ENCODE peak calls at places on chromosome 12, in nine cellular contexts. J is right atrium auricular region; U is sigmoid colon; C is naive thymus-derived CD4-positive, alpha-beta T cell; T is Peyer's patch; D is cardiac muscle cell; W is PC-3; M is upper lobe of right lung; F is esophagus squamous epithelium. A is an unnamed sample. For H3K4me1 and H3K27me3, the result is how much of the 10 kb centered on the place peaks cover.

GRCh38 chr12:106684497-106684896 is 90.0 kb upstream of the RIC8B start:
- DNase-seq in M (no peak), D (no peak), W (no peak), T (no peak), F (no peak), J (no peak), U (no peak), C (no peak), A (no peak)

GRCh38 chr12:100698518-100698917 is 96.1 kb upstream of the ANO4 start:
- DNase-seq in C (no peak), U (no peak), F (no peak), T (no peak), W (peak), J (no peak), M (no peak), D (no peak), A (no peak)

GRCh38 chr12:128091101-128091795 is 175.7 kb upstream of the TMEM132C start:
- DNase-seq in T (no peak), J (no peak), M (no peak), W (no peak), D (peak), F (no peak), C (no peak), U (no peak), A (no peak)

GRCh38 chr12:56565510-56566101 is 44.0 kb downstream of the RBMS2 start:
- DNase-seq in D (peak), U (peak), J (peak), W (peak), C (peak), T (peak), M (peak), F (no peak), A (no peak)

GRCh38 chr12:23055004-23055403 is 430.0 kb downstream of the ETNK1 start:
- DNase-seq in T (no peak), F (no peak), W (peak), U (no peak), D (peak), J (no peak), C (no peak), M (no peak), A (peak)

GRCh38 chr12:13223941-13224340 is 27.4 kb downstream of the EMP1 start:
- DNase-seq in U (no peak), D (no peak), W (no peak), C (no peak), J (no peak), T (no peak), F (no peak), M (no peak), A (no peak)

GRCh38 chr12:122836027-122836921 is 1.0 kb downstream of the HIP1R start:
- DNase-seq in F (no peak), M (no peak), C (peak), W (peak), D (peak), J (no peak), T (peak), U (peak), A (peak)

GRCh38 chr12:104612381-104612780 is 155.6 kb downstream of the CHST11 start:
- DNase-seq in M (no peak), D (no peak), J (no peak), F (no peak), T (no peak), W (no peak), U (no peak), C (no peak), A (no peak)

GRCh38 chr12:131091413-131091975 is 137.8 kb downstream of the ADGRD1 start:
- DNase-seq in W (no peak), M (no peak), U (peak), D (no peak), T (no peak), F (no peak), C (no peak), J (no peak), A (no peak)

GRCh38 chr12:96219700-96220206 is 25.6 kb downstream of the ELK3 start:
- DNase-seq in U (no peak), W (peak), F (peak), J (peak), M (peak), C (no peak), D (no peak), T (no peak), A (no peak)

GRCh38 chr12:108367436-108367835 is 28.3 kb upstream of the CMKLR1 start:
- DNase-seq in W (no peak), C (no peak), J (peak), M (peak), U (no peak), F (no peak), T (no peak), D (no peak), A (no peak)

GRCh38 chr12:91272456-91273063 is 89.9 kb upstream of the DCN start:
- DNase-seq in F (no peak), T (no peak), J (peak), U (peak), C (no peak), W (no peak), D (no peak), M (no peak), A (no peak)

GRCh38 chr12:65275627-65276026 is 2.9 kb upstream of the MSRB3 start:
- DNase-seq in U (no peak), W (no peak), T (no peak), M (no peak), C (no peak), F (no peak), J (no peak), D (no peak), A (no peak)

GRCh38 chr12:131229426-131230339 is 276.0 kb downstream of the ADGRD1 start:
- DNase-seq in M (peak), U (no peak), T (no peak), J (no peak), W (no peak), F (no peak), C (no peak), D (peak), A (no peak)

GRCh38 chr12:130357729-130358330 is 20.1 kb downstream of the PIWIL1 start:
- DNase-seq in U (no peak), F (no peak), T (no peak), M (no peak), C (no peak), J (no peak), D (no peak), W (no peak), A (no peak)

GRCh38 chr12:93315385-93315906 is 62.3 kb upstream of the NUDT4 start:
- DNase-seq in F (no peak), D (no peak), W (no peak), M (no peak), J (no peak), C (no peak), U (no peak), T (no peak), A (no peak)
- H3K4me1 ChIP-seq in F (under half), D (under half), W (under half), M (under half), J (under half), C (under half), U (under half), T (under half), A (under half)

GRCh38 chr12:132386926-132387497 is 57.6 kb upstream of the GALNT9 start:
- DNase-seq in D (no peak), F (no peak), C (no peak), U (peak), W (no peak), J (no peak), T (no peak), M (peak), A (no peak)
- H3K27me3 ChIP-seq in D (half or more), F (half or more), C (under half), U (under half), W (half or more), J (under half), T (under half), M (under half), A (under half)

GRCh38 chr12:93316623-93316971 is 61.1 kb upstream of the NUDT4 start:
- DNase-seq in F (no peak), D (no peak), M (no peak), W (no peak), T (no peak), U (no peak), J (no peak), C (no peak), A (no peak)

GRCh38 chr12:93317227-93317626 is 60.5 kb upstream of the NUDT4 start:
- DNase-seq in M (no peak), D (no peak), W (peak), J (no peak), C (no peak), U (no peak), F (no peak), T (no peak), A (no peak)

GRCh38 chr12:93314177-93314497 is 63.6 kb upstream of the NUDT4 start:
- DNase-seq in M (no peak), T (no peak), U (no peak), C (no peak), J (no peak), F (no peak), D (no peak), W (no peak), A (no peak)

GRCh38 chr12:93318720-93319522 is 58.8 kb upstream of the NUDT4 start:
- DNase-seq in F (no peak), T (no peak), J (no peak), M (no peak), U (no peak), C (no peak), W (no peak), D (no peak), A (peak)

DNA sequence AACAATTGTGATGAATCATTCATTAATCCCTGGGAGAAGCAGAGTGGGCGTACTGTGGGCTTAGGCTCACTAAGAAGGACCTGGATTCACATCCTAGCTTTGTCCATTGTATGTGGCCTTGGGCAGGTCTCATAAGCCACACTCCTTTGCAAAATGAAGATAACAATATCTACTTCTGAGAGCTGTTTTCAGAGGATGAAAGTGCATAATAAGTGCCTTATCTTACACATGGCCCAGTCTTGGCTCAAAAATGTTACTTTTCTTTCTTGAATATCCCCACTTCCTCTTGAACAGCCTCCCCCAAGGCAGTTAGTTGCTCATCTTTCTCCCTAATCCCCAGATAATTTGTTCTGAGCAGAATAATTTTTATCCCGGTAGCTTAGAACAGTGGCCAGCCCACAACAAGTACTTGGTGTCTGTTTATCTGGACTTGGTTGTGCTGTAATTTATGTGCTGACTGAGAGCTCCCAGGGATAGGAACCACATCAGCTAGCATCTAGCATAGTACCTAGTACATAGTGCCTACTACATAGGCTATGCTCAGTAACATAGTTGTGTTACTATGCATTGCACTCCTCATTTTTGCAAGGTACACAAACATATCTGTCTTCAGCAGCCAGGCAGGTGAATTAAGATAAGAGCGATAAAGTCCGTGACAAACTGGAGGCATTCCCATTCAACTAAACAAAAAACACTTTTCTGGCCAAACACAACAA is 61.7 kb upstream of the NUDT4 start:
- DNase-seq in U (no peak), D (no peak), T (no peak), F (no peak), C (no peak), J (no peak), W (no peak), M (no peak), A (peak)
- H3K4me1 ChIP-seq in U (under half), D (under half), T (under half), F (under half), C (under half), J (under half), W (under half), M (under half), A (under half)

DNA sequence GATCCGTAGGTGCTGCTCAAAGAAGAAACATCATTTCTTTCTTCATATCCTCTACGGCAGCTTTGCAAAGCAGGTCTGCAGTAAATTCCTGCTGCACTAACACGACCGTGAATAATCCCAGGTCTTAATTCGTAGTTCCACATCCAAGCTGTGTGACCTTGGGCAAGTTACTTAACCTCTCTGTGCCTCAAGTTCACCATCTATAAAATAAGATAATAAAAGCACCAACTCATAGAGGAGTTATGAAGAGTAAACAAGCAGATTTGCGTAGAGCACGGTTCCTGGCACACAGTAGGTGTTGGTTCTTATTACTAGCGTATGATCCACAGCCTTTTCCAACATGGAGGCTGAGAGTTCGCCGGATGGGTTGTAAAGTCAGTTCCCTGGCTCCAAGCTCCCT is 3.6 kb downstream of the NCOR2 start:
- DNase-seq in T (no peak), J (no peak), U (no peak), F (no peak), D (no peak), W (no peak), M (no peak), C (no peak), A (no peak)
- H3K27me3 ChIP-seq in T (under half), J (under half), U (under half), F (under half), D (under half), W (under half), M (under half), C (under half), A (under half)

A was measured in HAP-1.